ENCODE peak calls at places on chromosomes 4 and X, in nine cellular contexts. C is ovary, W is BJ, E is B cell, I is cardiac muscle cell, F is GM20000, M is GM10248, K is AG10803, Y is cardiac fibroblast. S is an unnamed sample.

GRCh38 chrX:38332505-38332904 is 5.2 kb upstream of the RPGR start:
- DNase-seq in C (no peak), W (no peak), E (no peak), I (no peak), F (no peak), M (no peak), K (no peak), Y (no peak), S (no peak)

GRCh38 chr4:69546121-69546520 is 50.4 kb upstream of the UGT2B4 start:
- DNase-seq in C (no peak), W (no peak), E (no peak), I (no peak), F (no peak), M (no peak), K (no peak), Y (no peak), S (no peak)

GRCh38 chr4:138741366-138741765 is 274.2 kb upstream of the NOCT start:
- DNase-seq in C (no peak), W (no peak), E (no peak), I (no peak), F (no peak), M (no peak), K (no peak), Y (no peak), S (no peak)

GRCh38 chr4:152909901-152910300 is 26.2 kb upstream of the FHDC1 start:
- DNase-seq in C (no peak), W (no peak), E (no peak), I (no peak), F (no peak), M (no peak), K (no peak), Y (no peak), S (no peak)

GRCh38 chr4:155615054-155615887 is 51.4 kb upstream of the GUCY1A1 start:
- DNase-seq in C (no peak), W (no peak), E (no peak), I (no peak), F (no peak), M (no peak), K (no peak), Y (no peak), S (no peak)

GRCh38 chrX:56788229-56788628 is 59.2 kb downstream of the NBDY start:
- DNase-seq in C (no peak), W (no peak), E (no peak), I (no peak), F (no peak), M (no peak), K (no peak), Y (no peak), S (no peak)

GRCh38 chr4:79227896-79228295 is 98.0 kb downstream of the NAA11 start:
- DNase-seq in C (no peak), W (no peak), E (no peak), I (no peak), F (no peak), M (no peak), K (no peak), Y (peak), S (no peak)

GRCh38 chr4:123312951-123313592 is 83.5 kb upstream of the SPRY1 start:
- DNase-seq in C (no peak), W (no peak), E (no peak), I (no peak), F (no peak), M (no peak), K (no peak), Y (no peak), S (no peak)

GRCh38 chrX:40176256-40176978 is 78.7 kb upstream of the BCOR start:
- DNase-seq in C (peak), W (no peak), E (peak), I (peak), F (peak), M (peak), K (no peak), Y (peak), S (peak)

GRCh38 chrX:150543230-150544155 is 24.9 kb upstream of the MTM1 start:
- DNase-seq in C (no peak), W (no peak), E (no peak), I (no peak), F (peak), M (peak), K (no peak), Y (no peak), S (no peak)

GRCh38 chr4:41709844-41710481 is 38.6 kb downstream of the PHOX2B start:
- DNase-seq in C (no peak), W (peak), E (no peak), I (no peak), F (no peak), M (no peak), K (peak), Y (peak), S (peak)

GRCh38 chrX:31316340-31316991 is 244.6 kb upstream of the FTHL17 start:
- DNase-seq in C (no peak), W (no peak), E (no peak), I (no peak), F (no peak), M (no peak), K (no peak), Y (no peak), S (no peak)

GRCh38 chrX:65706041-65706828 is 38.8 kb downstream of the MSN start:
- DNase-seq in C (no peak), W (no peak), E (peak), I (peak), F (peak), M (peak), K (peak), Y (peak), S (peak)

GRCh38 chr4:139243448-139244365 is 36.3 kb downstream of the MGARP start:
- DNase-seq in C (no peak), W (peak), E (no peak), I (no peak), F (no peak), M (no peak), K (peak), Y (peak), S (peak)

GRCh38 chrX:3501833-3502535 is 155.5 kb upstream of the MXRA5 start:
- DNase-seq in C (no peak), W (no peak), E (no peak), I (no peak), F (no peak), M (no peak), K (peak), Y (no peak), S (no peak)

GRCh38 chrX:47843363-47843762 is 6.7 kb downstream of the ZNF81 start:
- DNase-seq in C (no peak), W (no peak), E (no peak), I (no peak), F (no peak), M (no peak), K (peak), Y (peak), S (no peak)

GRCh38 chr4:37826282-37827029 is at the start of gene PGM2:
- DNase-seq in C (peak), W (peak), E (peak), I (peak), F (peak), M (peak), K (peak), Y (peak), S (peak)
- TF ChIP-seq CTCF in C (no peak), W (peak), E (no peak), I (no peak), F (no peak), M (no peak), K (peak), Y (no peak), S (peak)

GRCh38 chrX:51608766-51609165 is 9.9 kb downstream of the CENPVL3 start:
- DNase-seq in C (no peak), W (no peak), E (no peak), I (no peak), F (no peak), M (no peak), K (peak), Y (peak), S (peak)

GRCh38 chrX:51614353-51614752 is 4.4 kb downstream of the CENPVL3 start:
- DNase-seq in C (no peak), W (no peak), E (no peak), I (peak), F (peak), M (peak), K (peak), Y (peak), S (peak)
- TF ChIP-seq CTCF in C (peak), W (peak), E (peak), I (peak), F (peak), M (peak), K (peak), Y (peak), S (peak)

DNA sequence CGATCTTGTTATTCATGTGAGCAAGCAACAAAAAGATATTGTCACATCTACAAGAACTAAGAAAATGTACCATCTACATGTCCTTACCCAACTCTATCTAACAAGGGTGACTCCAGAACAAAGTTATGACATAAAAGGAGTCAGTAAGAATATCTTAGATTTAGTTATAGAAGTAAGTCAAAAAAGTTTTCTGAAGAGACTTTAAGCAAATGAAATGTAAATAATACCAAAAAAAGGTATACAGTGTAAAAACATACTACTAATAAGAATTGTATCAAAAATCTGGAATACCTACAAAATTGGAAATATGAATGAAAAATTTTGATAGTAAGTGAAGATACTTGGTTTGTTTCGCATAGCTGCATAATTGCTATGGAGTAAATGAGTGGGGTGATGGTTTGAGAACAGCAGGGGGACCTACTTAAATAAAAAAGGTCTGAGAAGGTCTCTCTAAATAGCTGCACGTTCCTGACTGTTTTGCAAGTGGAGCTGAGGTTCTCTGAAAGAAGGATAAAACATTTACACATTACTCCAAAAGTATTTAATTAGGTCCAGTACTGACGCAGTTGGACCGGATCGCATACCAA is 51.0 kb upstream of the ENPP6 start:
- DNase-seq in C (no peak), W (no peak), E (no peak), I (no peak), F (no peak), M (no peak), K (no peak), Y (no peak), S (no peak)
- TF ChIP-seq CTCF in C (no peak), W (no peak), E (no peak), I (no peak), F (no peak), M (no peak), K (no peak), Y (no peak), S (peak)

DNA sequence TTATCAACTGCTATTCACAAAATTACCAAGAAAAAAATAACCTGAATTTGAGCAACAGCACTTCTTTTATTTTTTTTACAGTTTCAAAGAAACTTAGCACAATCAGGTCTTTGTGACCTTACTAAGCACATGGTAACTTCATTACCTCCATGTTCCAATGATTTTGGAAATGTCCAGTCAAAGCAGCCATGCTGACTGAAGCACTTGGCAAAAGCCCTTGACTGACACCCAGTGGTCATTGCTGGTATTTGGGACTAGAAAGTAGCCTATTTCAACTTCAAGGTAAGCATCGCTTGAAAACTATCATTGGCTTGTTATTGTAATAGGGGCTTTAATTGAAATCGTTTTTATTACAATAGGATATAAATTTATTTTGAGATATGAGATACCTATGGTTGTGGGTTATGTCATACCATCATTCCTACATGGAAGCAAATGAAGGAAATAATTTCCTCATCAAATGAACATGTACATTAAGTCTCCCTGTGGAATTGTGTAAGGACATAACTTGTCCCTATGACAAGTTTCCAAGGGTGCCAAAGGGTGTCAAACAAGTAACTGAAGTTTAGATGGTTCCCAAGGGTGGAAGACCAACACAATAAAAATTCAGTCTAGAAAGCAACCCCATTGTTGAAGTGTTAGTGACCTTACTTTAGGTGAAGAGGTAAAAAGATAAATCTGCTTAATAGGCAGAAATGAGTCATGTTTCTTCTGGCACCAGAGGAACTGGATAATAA is 15.2 kb upstream of the ANXA10 start:
- DNase-seq in C (peak), W (peak), E (no peak), I (peak), F (peak), M (peak), K (peak), Y (peak), S (peak)
- TF ChIP-seq CTCF in C (no peak), W (peak), E (peak), I (peak), F (peak), M (peak), K (peak), Y (peak), S (peak)

S was measured in HFFc6.